ENCODE peak calls at places on chromosome 19, in five cellular contexts. D, V, K, H and T are unnamed samples.

GRCh38 chr19:47704024-47704423 is 9.2 kb upstream of the EHD2 start:
- DNase-seq in V (no peak), K (no peak), H (no peak), D (no peak), T (no peak)

GRCh38 chr19:40718774-40719391 is 2.0 kb downstream of the ITPKC start:
- DNase-seq in V (no peak), D (peak), H (no peak), K (no peak), T (no peak)

GRCh38 chr19:56211718-56212117 is 9.6 kb downstream of the ZSCAN5C start:
- DNase-seq in H (no peak), K (no peak), V (no peak), D (no peak), T (no peak)

GRCh38 chr19:34508540-34508939 is 27.0 kb downstream of the WTIP start:
- DNase-seq in V (no peak), K (no peak), D (no peak), H (no peak), T (no peak)

GRCh38 chr19:46878613-46879375 is 18.0 kb downstream of the ARHGAP35 start:
- DNase-seq in K (no peak), V (peak), H (no peak), D (no peak), T (no peak)

GRCh38 chr19:46069841-46070341 is 29.1 kb upstream of the IGFL4 start:
- DNase-seq in V (peak), H (peak), D (no peak), K (no peak), T (no peak)

GRCh38 chr19:3148503-3148902 is 12.7 kb downstream of the GNA15 start:
- DNase-seq in H (no peak), D (no peak), V (no peak), K (no peak), T (no peak)

GRCh38 chr19:45976180-45976579 is 2.5 kb upstream of the NOVA2 start:
- DNase-seq in V (no peak), D (no peak), K (no peak), H (no peak), T (no peak)

GRCh38 chr19:50567052-50567841 is 988 bp downstream of the LRRC4B start:
- DNase-seq in K (no peak), H (no peak), D (no peak), V (no peak), T (no peak)

GRCh38 chr19:42436006-42436405 is 6.7 kb downstream of the CXCL17 start:
- DNase-seq in H (no peak), D (no peak), V (no peak), K (no peak), T (no peak)

GRCh38 chr19:32818536-32818935 is 51.0 kb downstream of the SLC7A9 start:
- DNase-seq in K (no peak), V (no peak), H (no peak), D (no peak), T (no peak)

GRCh38 chr19:35061583-35062373 is 20.3 kb downstream of the HPN start:
- DNase-seq in D (no peak), H (no peak), V (no peak), K (no peak), T (no peak)

GRCh38 chr19:3507371-3508120 is 1.4 kb downstream of the FZR1 start:
- DNase-seq in V (no peak), K (no peak), D (no peak), H (no peak), T (no peak)

GRCh38 chr19:40407714-40408600 is 5.2 kb downstream of the PRX start:
- DNase-seq in K (no peak), H (no peak), V (no peak), D (peak), T (no peak)

GRCh38 chr19:48064509-48064908 is 20.6 kb upstream of the CABP5 start:
- DNase-seq in V (no peak), D (no peak), H (no peak), K (no peak), T (no peak)

GRCh38 chr19:44904426-44904994 is 1.1 kb upstream of the APOE start:
- DNase-seq in V (no peak), K (no peak), H (no peak), D (peak), T (no peak)

GRCh38 chr19:11381535-11382369 is 2.4 kb downstream of the EPOR start:
- DNase-seq in D (peak), H (no peak), V (no peak), K (peak), T (peak)
- TF ChIP-seq CTCF in D (peak), H (peak), V (no peak), K (no peak), T (peak)

DNA sequence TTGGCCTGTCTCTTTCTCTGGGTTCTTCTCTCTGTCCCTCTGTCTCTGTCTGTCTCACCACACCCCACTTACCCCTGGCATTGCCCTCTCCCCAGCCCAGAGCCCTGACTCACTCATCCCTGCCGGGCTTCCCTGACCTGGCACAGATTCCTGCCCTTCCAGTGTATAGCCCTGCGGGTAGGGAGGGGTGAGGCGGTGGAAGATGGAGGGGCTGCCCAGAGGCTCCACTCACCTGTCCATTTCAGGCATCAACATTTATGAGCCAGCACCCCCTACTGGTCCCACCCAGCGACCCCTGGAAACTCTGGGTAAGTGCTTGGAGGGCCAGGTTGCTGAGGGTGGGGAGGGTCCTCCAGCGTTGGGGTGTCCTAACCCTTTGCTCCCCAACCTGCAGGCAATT is 1.0 kb downstream of the NCCRP1 start:
- DNase-seq in K (no peak), V (no peak), D (no peak), H (no peak), T (no peak)
- TF ChIP-seq CTCF in K (no peak), V (no peak), D (peak), H (no peak), T (no peak)

DNA sequence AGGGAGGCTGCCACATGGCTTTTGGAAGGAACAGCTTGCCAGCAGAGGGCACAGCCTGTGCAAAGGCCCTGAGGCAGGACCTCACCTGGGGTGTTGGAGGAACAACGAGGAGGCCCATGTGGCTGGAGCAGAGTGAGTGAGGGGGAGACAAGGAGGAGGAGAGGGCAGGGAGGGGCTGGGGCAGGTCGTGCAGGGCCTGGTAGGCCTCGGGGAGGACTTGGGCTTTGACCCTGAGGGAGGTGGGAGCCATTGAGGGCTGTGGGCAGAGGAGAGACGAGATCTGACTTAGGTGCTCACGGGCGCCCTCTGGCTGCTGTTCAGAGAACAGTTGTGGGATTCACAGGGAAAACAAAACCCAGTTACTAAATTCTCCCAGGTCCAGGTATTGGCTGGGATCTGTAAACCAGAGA is 25.2 kb downstream of the ZNRF4 start:
- DNase-seq in V (no peak), K (no peak), D (peak), H (no peak), T (no peak)
- TF ChIP-seq CTCF in V (peak), K (no peak), D (peak), H (peak), T (peak)

DNA sequence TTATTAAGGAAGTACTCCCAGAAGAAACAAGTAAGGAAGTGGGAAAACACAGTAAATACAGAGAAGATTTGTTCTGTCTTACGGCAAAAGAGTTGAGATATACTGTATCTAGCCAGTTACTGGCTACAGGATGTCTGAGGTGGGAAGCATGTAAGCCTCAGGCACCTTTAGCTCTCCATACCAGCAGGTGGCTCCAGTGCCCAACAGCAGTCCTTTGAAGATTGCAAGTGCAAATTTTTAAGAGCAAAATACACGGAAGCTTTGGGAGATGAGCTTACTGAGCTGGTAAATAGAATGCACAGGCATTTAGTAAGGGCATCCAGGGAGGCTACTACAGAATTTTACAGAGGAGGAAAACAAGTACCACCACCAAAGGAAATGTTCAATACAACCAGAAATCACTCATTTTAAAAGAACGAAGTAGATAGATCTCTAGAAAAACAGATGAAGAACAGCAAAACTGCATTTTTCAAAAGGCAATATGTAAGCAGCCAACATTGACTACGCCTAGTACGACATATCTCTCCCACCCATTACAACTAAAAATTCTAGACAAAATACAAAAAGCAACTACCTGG is 57.9 kb upstream of the VSTM2B start:
- DNase-seq in K (no peak), H (peak), D (peak), V (no peak), T (peak)
- TF ChIP-seq CTCF in K (no peak), H (peak), D (peak), V (no peak), T (peak)

DNA sequence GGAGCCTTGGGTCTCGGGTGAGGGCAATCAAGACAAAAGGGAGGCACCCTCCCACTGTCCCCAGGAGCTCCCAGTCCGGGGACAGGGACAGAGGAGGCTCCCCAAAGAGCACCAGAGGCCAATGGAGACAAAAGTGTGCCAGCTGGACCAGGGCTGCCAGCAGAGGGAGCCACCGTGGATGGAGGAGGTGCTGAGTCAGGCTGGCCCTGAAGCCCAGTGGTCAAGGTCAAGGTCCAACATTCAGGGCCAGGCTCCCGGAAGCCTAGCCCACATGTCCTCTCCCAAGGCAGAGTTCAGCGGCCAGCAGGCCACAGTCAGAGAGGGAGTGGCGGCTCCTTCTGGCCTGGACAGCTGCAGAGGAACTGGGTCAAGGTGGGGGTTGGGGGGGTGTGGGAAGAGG is 8.4 kb downstream of the COL5A3 start:
- DNase-seq in D (no peak), K (no peak), H (no peak), V (no peak), T (no peak)
- TF ChIP-seq CTCF in D (peak), K (no peak), H (peak), V (peak), T (peak)